ENCODE peak calls at places on chromosomes 2 and 18, in nine cellular contexts. S, D, F, G, Z, Y, U, B and P are unnamed samples.

GRCh38 chr2:9655441-9656269 is 24.9 kb upstream of the YWHAQ start:
- DNase-seq in S (no peak), D (peak; percentile 75), F (no peak), G (peak; percentile 95), Z (no peak), Y (no peak), U (no peak), B (no peak), P (no peak)

GRCh38 chr2:154720642-154721041 is 22.1 kb downstream of the KCNJ3 start:
- DNase-seq in S (no peak), D (no peak), F (no peak), G (no peak), Z (no peak), Y (no peak), U (no peak), B (peak; percentile 20), P (no peak)

GRCh38 chr2:154697422-154698237 is 865 bp upstream of the KCNJ3 start:
- DNase-seq in S (peak; percentile 14), D (no peak), F (no peak), G (no peak), Z (peak; percentile 48), Y (no peak), U (peak; percentile 16), B (peak; percentile 55), P (no peak)

GRCh38 chr18:13374468-13375301 is 156.1 kb downstream of the LDLRAD4 start:
- DNase-seq in S (no peak), D (no peak), F (no peak), G (peak; percentile 64), Z (no peak), Y (peak; percentile 69), U (no peak), B (no peak), P (peak; percentile 82)

GRCh38 chr18:65735166-65735565 is 15.6 kb upstream of the CDH7 start:
- DNase-seq in S (no peak), D (no peak), F (no peak), G (no peak), Z (no peak), Y (no peak), U (no peak), B (no peak), P (no peak)

GRCh38 chr18:7566587-7567486 is at the start of gene PTPRM:
- DNase-seq in S (peak; percentile 72), D (no peak), F (peak; percentile 89), G (peak; percentile 54), Z (peak; percentile 82), Y (peak; percentile 93), U (peak; percentile 88), B (peak; percentile 94), P (no peak)

GRCh38 chr2:139175510-139175909 is 395.3 kb upstream of the NXPH2 start:
- DNase-seq in S (no peak), D (no peak), F (no peak), G (no peak), Z (no peak), Y (no peak), U (no peak), B (no peak), P (no peak)

GRCh38 chr2:85131116-85131515 is 2.1 kb upstream of the TCF7L1 start:
- DNase-seq in S (no peak), D (no peak), F (no peak), G (no peak), Z (no peak), Y (no peak), U (no peak), B (peak; percentile 54), P (no peak)

GRCh38 chr2:60351321-60351720 is 202.1 kb downstream of the BCL11A start:
- DNase-seq in S (no peak), D (no peak), F (no peak), G (no peak), Z (no peak), Y (no peak), U (no peak), B (no peak), P (peak; percentile 62)

GRCh38 chr18:45851196-45851925 is 25.9 kb downstream of the SIGLEC15 start:
- DNase-seq in S (no peak), D (no peak), F (no peak), G (no peak), Z (no peak), Y (no peak), U (no peak), B (no peak), P (no peak)

GRCh38 chr2:68244456-68244855 is 7.9 kb downstream of the PPP3R1 start:
- DNase-seq in S (no peak), D (no peak), F (no peak), G (no peak), Z (no peak), Y (no peak), U (no peak), B (no peak), P (no peak)

GRCh38 chr2:215431778-215432758 is 3.8 kb downstream of the FN1 start:
- DNase-seq in S (no peak), D (no peak), F (no peak), G (peak; percentile 62), Z (no peak), Y (no peak), U (no peak), B (no peak), P (no peak)

DNA sequence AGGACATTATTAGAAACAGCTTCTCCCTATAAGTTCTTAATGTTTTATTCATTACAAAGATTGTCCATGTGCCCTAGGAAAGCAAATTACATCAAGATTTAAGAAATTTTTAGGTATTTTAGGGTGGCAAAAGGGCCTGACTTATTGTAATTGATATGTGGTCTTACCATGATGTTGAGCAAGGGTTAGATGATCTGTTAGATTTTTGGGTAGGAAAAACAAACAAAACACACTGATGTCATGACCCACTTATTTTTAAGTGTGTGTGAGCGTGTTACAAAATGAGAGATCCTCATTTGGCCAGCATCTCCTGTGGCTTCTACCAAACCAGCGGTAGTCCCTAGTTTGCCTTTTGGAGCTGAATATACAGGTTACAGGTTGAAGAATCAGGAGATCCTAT is 89.7 kb upstream of the ITGB6 start:
- DNase-seq in S (no peak), D (no peak), F (no peak), G (no peak), Z (no peak), Y (no peak), U (no peak), B (no peak), P (no peak)
- H3K27ac ChIP-seq in S (peak overlapping the region; percentile 34), D (no peak overlapping the region), F (no peak overlapping the region), G (no peak overlapping the region), Z (no peak overlapping the region), Y (peak overlapping the region; percentile 44), U (no peak overlapping the region), B (no peak overlapping the region), P (no peak overlapping the region)

GRCh38 chr2:159133795-159134194 is 152.7 kb downstream of the WDSUB1 start:
- DNase-seq in S (no peak), D (no peak), F (no peak), G (peak; percentile 59), Z (no peak), Y (no peak), U (no peak), B (no peak), P (no peak)
- TF ChIP-seq CTCF in S (no peak), D (peak; percentile 40), F (no peak), G (peak; percentile 35), Z (no peak), Y (no peak), U (no peak), B (peak; percentile 29), P (no peak)

DNA sequence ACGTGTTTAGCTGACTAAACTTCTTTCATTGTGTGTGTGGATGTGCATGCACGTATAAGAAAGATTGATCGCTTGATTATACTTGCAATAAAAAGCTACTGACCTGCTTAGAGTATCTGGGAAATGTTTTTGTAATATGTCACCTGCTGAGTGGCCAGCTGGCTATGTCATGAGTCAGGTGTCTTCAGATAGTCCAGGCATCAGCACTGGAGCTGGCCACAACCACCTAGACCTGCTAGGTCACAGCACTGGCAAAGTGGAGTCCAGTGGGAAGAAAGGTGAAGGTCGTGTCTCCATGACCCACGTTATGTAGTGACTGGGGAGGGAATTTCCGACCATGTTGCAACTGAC is 147.0 kb downstream of the ESCO1 start:
- DNase-seq in S (no peak), D (no peak), F (no peak), G (no peak), Z (no peak), Y (no peak), U (no peak), B (no peak), P (no peak)
- H3K27ac ChIP-seq in S (peak overlapping the region; percentile 41), D (no peak overlapping the region), F (no peak overlapping the region), G (no peak overlapping the region), Z (no peak overlapping the region), Y (no peak overlapping the region), U (no peak overlapping the region), B (no peak overlapping the region), P (no peak overlapping the region)

DNA sequence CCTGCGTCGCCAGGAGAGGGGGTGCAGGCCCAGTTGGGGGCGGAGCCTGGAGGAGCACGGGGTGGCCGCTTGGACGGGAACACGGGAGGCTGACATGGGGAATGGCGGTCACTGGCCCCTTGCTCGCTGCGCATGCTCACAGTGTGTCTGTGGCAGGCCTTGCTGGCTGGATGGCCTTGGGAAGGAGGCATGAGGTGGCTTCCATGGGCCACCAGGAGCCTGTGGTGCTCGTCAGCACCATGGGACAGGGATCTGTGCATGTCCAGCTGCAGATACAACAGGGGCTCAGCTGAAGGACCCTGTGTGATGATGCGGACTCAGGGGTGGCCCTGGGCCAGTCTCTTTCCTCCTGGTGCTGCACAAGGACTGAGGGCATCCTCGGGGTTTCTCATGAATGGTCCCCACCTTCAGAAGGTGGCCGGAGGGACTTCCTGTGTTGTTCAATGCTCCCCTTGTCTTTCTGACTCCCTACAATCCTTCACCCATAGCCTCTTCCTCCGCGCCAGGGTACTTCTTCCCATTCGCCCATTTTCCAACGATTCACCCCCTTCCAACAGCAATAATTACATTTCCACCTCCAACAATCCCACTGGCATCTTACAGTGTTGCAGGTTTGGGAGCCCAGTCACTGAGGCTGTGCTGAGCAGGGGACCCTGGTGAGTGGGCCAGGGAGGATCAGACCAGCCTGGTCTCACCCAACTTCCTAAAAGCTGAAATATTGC is 3.4 kb upstream of the SP140L start:
- DNase-seq in S (no peak), D (no peak), F (no peak), G (no peak), Z (no peak), Y (no peak), U (no peak), B (no peak), P (no peak)
- TF ChIP-seq CTCF in S (no peak), D (no peak), F (no peak), G (peak; percentile 47), Z (no peak), Y (no peak), U (no peak), B (no peak), P (no peak)

DNA sequence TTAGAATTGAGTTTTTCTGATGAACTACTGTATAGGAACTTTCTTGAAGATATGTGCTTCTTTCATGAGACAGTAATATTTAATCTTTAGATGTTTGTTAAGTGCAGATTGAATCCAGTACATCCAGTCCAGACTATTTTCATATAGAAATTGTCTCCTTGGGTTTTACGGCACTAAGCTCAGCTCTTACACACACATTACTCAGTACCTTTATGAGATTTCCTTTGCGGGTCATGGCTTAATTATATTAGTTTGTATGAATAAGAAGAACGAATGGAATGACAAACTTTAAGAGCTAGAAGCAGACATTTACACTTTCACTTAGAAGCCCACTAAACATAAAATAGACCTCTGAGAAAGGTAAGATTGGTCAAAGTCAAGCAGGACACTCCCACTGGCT is 223.3 kb upstream of the THUMPD2 start:
- DNase-seq in S (no peak), D (no peak), F (no peak), G (no peak), Z (no peak), Y (no peak), U (no peak), B (no peak), P (no peak)
- H3K27ac ChIP-seq in S (no peak overlapping the region), D (no peak overlapping the region), F (no peak overlapping the region), G (no peak overlapping the region), Z (no peak overlapping the region), Y (no peak overlapping the region), U (no peak overlapping the region), B (no peak overlapping the region), P (no peak overlapping the region)

GRCh38 chr2:48240912-48241311 is 289.0 kb upstream of the STON1 start:
- DNase-seq in S (no peak), D (no peak), F (no peak), G (no peak), Z (no peak), Y (no peak), U (no peak), B (no peak), P (no peak)
- TF ChIP-seq CTCF in S (no peak), D (no peak), F (no peak), G (no peak), Z (no peak), Y (no peak), U (no peak), B (no peak), P (no peak)